ENCODE peak calls at places on chromosomes 4 and X, in six cellular contexts. X is GM23338, F is bronchial epithelial cell, C is nephron progenitor cell, Q is colonic mucosa, J is MM.1S. G is an unnamed sample.

GRCh38 chr4:143183513-143184216 is 1.1 kb upstream of the USP38 start:
- DNase-seq in Q (no peak), C (no peak), J (no peak), X (no peak), F (peak), G (no peak)

GRCh38 chr4:37976991-37977470 is 16.8 kb downstream of the PTTG2 start:
- DNase-seq in Q (peak), X (peak), C (peak), F (no peak), J (peak), G (peak)

GRCh38 chrX:13485167-13485566 is 84.2 kb upstream of the EGFL6 start:
- DNase-seq in C (no peak), F (peak), J (no peak), Q (no peak), X (no peak), G (no peak)

GRCh38 chrX:1205681-1206611 is 6.5 kb downstream of the CRLF2 start:
- DNase-seq in F (peak), J (peak), C (peak), Q (peak), X (peak), G (no peak)

GRCh38 chrX:49230500-49231232 is 2.5 kb downstream of the CACNA1F start:
- DNase-seq in C (peak), X (peak), J (peak), F (peak), Q (peak), G (peak)

GRCh38 chr4:8188085-8188484 is 11.0 kb upstream of the SH3TC1 start:
- DNase-seq in F (peak), C (no peak), J (no peak), X (no peak), Q (no peak), G (no peak)

GRCh38 chrX:45850197-45850774 is 649.6 kb upstream of the DIPK2B start:
- DNase-seq in J (peak), X (peak), Q (peak), F (peak), C (peak), G (peak)

GRCh38 chr4:11507920-11508319 is 79.2 kb upstream of the HS3ST1 start:
- DNase-seq in F (no peak), Q (peak), J (no peak), X (no peak), C (no peak), G (no peak)

GRCh38 chrX:82031250-82031649 is 829.3 kb downstream of the SH3BGRL start:
- DNase-seq in J (no peak), X (no peak), C (no peak), F (no peak), Q (no peak), G (no peak)

DNA sequence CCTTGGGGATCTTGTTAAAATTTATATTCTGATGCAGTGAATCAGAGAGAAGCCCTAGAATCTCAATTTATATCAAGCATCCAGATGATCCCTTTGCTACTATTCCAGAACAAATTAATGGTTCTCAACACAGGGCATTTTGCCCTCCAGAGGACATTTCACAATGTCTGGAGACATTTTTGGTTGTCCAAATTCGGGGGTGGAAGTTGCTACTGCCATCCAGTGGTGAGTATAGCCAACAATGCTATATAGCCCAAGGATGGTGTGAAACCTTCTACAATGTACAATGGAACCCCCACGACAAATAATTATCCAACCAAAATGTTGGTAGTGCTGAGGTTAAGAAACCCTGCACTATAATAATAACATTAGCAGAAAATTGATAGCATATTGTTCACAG is 2440.0 kb downstream of the PCDH7 start:
- DNase-seq in J (peak), C (no peak), Q (no peak), F (peak), X (peak), G (peak)
- TF ChIP-seq CTCF in J (peak), C (peak), Q (no peak), F (peak), X (peak), G (no peak)

GRCh38 chr4:146054676-146055075 is 116.1 kb upstream of the ZNF827 start:
- DNase-seq in C (no peak), J (no peak), F (peak), X (no peak), Q (no peak), G (no peak)
- TF ChIP-seq CTCF in C (no peak), J (no peak), F (no peak), X (no peak), Q (no peak), G (no peak)

GRCh38 chr4:84237008-84237407 is 262.1 kb downstream of the NKX6-1 start:
- DNase-seq in C (no peak), F (peak), X (no peak), J (no peak), Q (no peak), G (no peak)
- TF ChIP-seq CTCF in C (no peak), F (no peak), X (no peak), J (no peak), Q (no peak), G (no peak)

GRCh38 chrX:131041652-131042051 is 16.5 kb upstream of the ARHGAP36 start:
- DNase-seq in Q (no peak), J (no peak), X (no peak), F (no peak), C (no peak), G (no peak)
- TF ChIP-seq CTCF in Q (no peak), J (no peak), X (no peak), F (no peak), C (no peak), G (no peak)

GRCh38 chrX:70096052-70096451 is 33.8 kb downstream of the OTUD6A start:
- DNase-seq in X (peak), J (no peak), F (peak), C (no peak), Q (no peak), G (peak)
- TF ChIP-seq CTCF in X (peak), J (no peak), F (peak), C (no peak), Q (no peak), G (no peak)

GRCh38 chrX:88425739-88426138 is 321.3 kb upstream of the CPXCR1 start:
- DNase-seq in C (no peak), X (peak), F (no peak), J (peak), Q (no peak), G (no peak)
- TF ChIP-seq CTCF in C (peak), X (peak), F (no peak), J (peak), Q (no peak), G (no peak)

GRCh38 chrX:150599226-150599625 is 30.8 kb downstream of the MTM1 start:
- DNase-seq in C (no peak), F (no peak), Q (no peak), J (no peak), X (peak), G (no peak)
- TF ChIP-seq CTCF in C (no peak), F (no peak), Q (no peak), J (no peak), X (peak), G (no peak)

GRCh38 chrX:103215037-103215767 is at the start of gene BEX4:
- DNase-seq in Q (peak), J (peak), F (peak), C (peak), X (peak), G (peak)

GRCh38 chrX:103212749-103213457 is 2.0 kb upstream of the BEX4 start:
- DNase-seq in C (no peak), X (no peak), J (no peak), F (no peak), Q (peak), G (no peak)

GRCh38 chrX:103215768-103216085 is 819 bp downstream of the BEX4 start:
- DNase-seq in Q (no peak), J (no peak), C (no peak), F (no peak), X (no peak), G (no peak)

GRCh38 chrX:103210056-103210455 is 4.9 kb upstream of the BEX4 start:
- DNase-seq in F (peak), X (no peak), J (no peak), Q (no peak), C (no peak), G (no peak)

GRCh38 chrX:103211012-103211715 is 3.7 kb upstream of the BEX4 start:
- DNase-seq in J (peak), F (peak), Q (peak), C (peak), X (peak), G (peak)
- TF ChIP-seq CTCF in J (peak), F (peak), Q (peak), C (peak), X (peak), G (no peak)